ENCODE peak calls at places on chromosomes 2 and 18, in four cellular contexts. T, W, A and X are unnamed samples.

GRCh38 chr18:76658627-76659026 is 163.6 kb upstream of the ZNF516 start:
- DNase-seq in W (no peak), T (no peak), A (no peak), X (peak; percentile 43)

GRCh38 chr18:78986018-78986481 is 6.4 kb downstream of the SALL3 start:
- DNase-seq in W (peak; percentile 3), A (peak; percentile 58), T (peak; percentile 26), X (peak; percentile 67)

GRCh38 chr2:192247456-192247855 is 52.7 kb upstream of the TMEFF2 start:
- DNase-seq in W (no peak), A (no peak), T (no peak), X (no peak)

GRCh38 chr2:41836944-41837343 is 210.9 kb upstream of the PKDCC start:
- DNase-seq in W (peak; percentile 28), A (no peak), T (peak; percentile 47), X (peak; percentile 33)

GRCh38 chr2:236317938-236318396 is 53.8 kb upstream of the ASB18 start:
- DNase-seq in A (no peak), W (no peak), T (no peak), X (no peak)

GRCh38 chr2:236136483-236136882 is 31.7 kb downstream of the GBX2 start:
- DNase-seq in W (no peak), T (no peak), A (no peak), X (no peak)

GRCh38 chr2:128630974-128631697 is 312.5 kb upstream of the HS6ST1 start:
- DNase-seq in T (no peak), W (no peak), A (no peak), X (no peak)

GRCh38 chr2:11121099-11121822 is 34.0 kb upstream of the SLC66A3 start:
- DNase-seq in A (no peak), T (no peak), W (no peak), X (no peak)

GRCh38 chr2:70767699-70768584 is at the start of gene ADD2:
- DNase-seq in W (peak; percentile 72), A (peak; percentile 70), T (peak; percentile 46), X (peak; percentile 68)

GRCh38 chr2:177332041-177332991 is 60.3 kb upstream of the AGPS start:
- DNase-seq in A (no peak), T (peak; percentile 73), W (peak; percentile 61), X (peak; percentile 83)

GRCh38 chr18:56501896-56502295 is 136.5 kb downstream of the TXNL1 start:
- DNase-seq in W (no peak), T (no peak), A (no peak), X (no peak)

GRCh38 chr2:105744909-105745853 is at the start of gene NCK2:
- DNase-seq in A (peak; percentile 85), W (peak; percentile 24), T (no peak), X (peak; percentile 32)

GRCh38 chr2:59182249-59182648 is 941.1 kb upstream of the FANCL start:
- DNase-seq in A (no peak), T (peak; percentile 15), W (peak; percentile 10), X (peak; percentile 66)

GRCh38 chr2:45812039-45812500 is 160.6 kb downstream of the PRKCE start:
- DNase-seq in W (no peak), T (no peak), A (no peak), X (no peak)

GRCh38 chr18:7908686-7909299 is 341.7 kb downstream of the PTPRM start:
- DNase-seq in W (no peak), T (no peak), A (no peak), X (no peak)

GRCh38 chr18:75041586-75041985 is 167.4 kb downstream of the PTGR3 start:
- DNase-seq in T (no peak), A (no peak), W (peak; percentile 8), X (peak; percentile 40)

GRCh38 chr2:241859436-241860183 is 916 bp upstream of the PDCD1 start:
- DNase-seq in A (peak; percentile 66), T (no peak), W (no peak), X (peak; percentile 48)

GRCh38 chr2:17115042-17115441 is 403.2 kb downstream of the RAD51AP2 start:
- DNase-seq in W (no peak), A (no peak), T (no peak), X (no peak)

GRCh38 chr2:197042613-197043248 is 116.2 kb upstream of the PGAP1 start:
- DNase-seq in W (no peak), T (no peak), A (no peak), X (no peak)

GRCh38 chr18:75210274-75211001 is at the start of gene TSHZ1:
- DNase-seq in W (peak; percentile 70), A (no peak), T (peak; percentile 71), X (peak; percentile 80)

GRCh38 chr18:10892801-10893595 is 256.4 kb downstream of the PIEZO2 start:
- DNase-seq in T (no peak), W (peak; percentile 24), A (no peak), X (peak; percentile 15)

GRCh38 chr18:70931942-70932814 is 643.3 kb downstream of the SOCS6 start:
- DNase-seq in A (no peak), T (peak; percentile 21), W (no peak), X (peak; percentile 76)

GRCh38 chr2:240768216-240768615 is 51.8 kb downstream of the KIF1A start:
- DNase-seq in W (no peak), T (no peak), A (no peak), X (no peak)

GRCh38 chr2:11988691-11989465 is 242.4 kb downstream of the LPIN1 start:
- DNase-seq in W (no peak), A (no peak), T (no peak), X (no peak)

GRCh38 chr2:8571792-8572499 is 109.9 kb upstream of the ID2 start:
- DNase-seq in T (no peak), W (no peak), A (no peak), X (no peak)

GRCh38 chr2:182636694-182637093 is 79.4 kb upstream of the DNAJC10 start:
- DNase-seq in A (no peak), W (no peak), T (no peak), X (no peak)

GRCh38 chr2:29388071-29388470 is 272.9 kb downstream of the CLIP4 start:
- DNase-seq in A (no peak), T (no peak), W (no peak), X (no peak)

GRCh38 chr2:67880291-67880761 is 182.5 kb downstream of the C1D start:
- DNase-seq in T (no peak), A (no peak), W (no peak), X (peak; percentile 14)

GRCh38 chr2:66034467-66034866 is 400.5 kb upstream of the MEIS1 start:
- DNase-seq in T (no peak), W (no peak), A (no peak), X (no peak)

GRCh38 chr2:98572676-98573075 is 35.6 kb downstream of the COA5 start:
- DNase-seq in T (no peak), A (no peak), W (no peak), X (no peak)